ENCODE peak calls at places on chromosomes 4 and X, in five cellular contexts. E is psoas muscle, G is SK-N-SH, V is hepatocyte, K is uterus. W is an unnamed sample. For H3K27me3, the result is how much of the 10 kb centered on the place peaks cover.

GRCh38 chr4:26263165-26263564 is 57.6 kb upstream of the RBPJ start:
- DNase-seq in V (peak), E (no peak), G (peak), K (no peak), W (no peak)

GRCh38 chrX:77505227-77505626 is 58.0 kb downstream of the FGF16 start:
- DNase-seq in K (no peak), V (no peak), E (no peak), G (no peak), W (no peak)

GRCh38 chr4:135281230-135281629 is 1079.6 kb upstream of the PABPC4L start:
- DNase-seq in V (no peak), K (no peak), E (no peak), G (no peak), W (no peak)

GRCh38 chrX:9370888-9371287 is 94.0 kb upstream of the TBL1X start:
- DNase-seq in E (no peak), G (no peak), V (no peak), K (no peak), W (no peak)

GRCh38 chr4:48333587-48333986 is 7.7 kb upstream of the SLAIN2 start:
- DNase-seq in G (no peak), E (no peak), K (no peak), V (no peak), W (no peak)

GRCh38 chr4:108881190-108881589 is 118.3 kb upstream of the ETNPPL start:
- DNase-seq in K (no peak), E (no peak), G (no peak), V (no peak), W (no peak)

GRCh38 chrX:153829549-153829798 is 870 bp downstream of the PDZD4 start:
- DNase-seq in E (no peak), V (no peak), K (no peak), G (peak), W (peak)

GRCh38 chrX:39848900-39849299 is 248.9 kb downstream of the BCOR start:
- DNase-seq in V (no peak), K (peak), G (no peak), E (no peak), W (no peak)

GRCh38 chr4:140012688-140013087 is 141.3 kb downstream of the MAML3 start:
- DNase-seq in E (peak), K (peak), V (peak), G (peak), W (no peak)

GRCh38 chr4:8289151-8289750 is 19.7 kb downstream of the HTRA3 start:
- DNase-seq in G (no peak), K (no peak), V (no peak), E (peak), W (peak)

GRCh38 chr4:77152421-77152820 is 4.6 kb upstream of the CCNG2 start:
- DNase-seq in V (peak), G (no peak), E (no peak), K (no peak), W (no peak)

GRCh38 chr4:14792702-14793227 is 209.5 kb upstream of the CPEB2 start:
- DNase-seq in V (no peak), G (no peak), E (no peak), K (no peak), W (no peak)

GRCh38 chrX:67612231-67612630 is 68.4 kb downstream of the AR start:
- DNase-seq in G (no peak), V (no peak), E (no peak), K (no peak), W (no peak)

GRCh38 chr4:110120506-110120905 is 77.9 kb downstream of the ELOVL6 start:
- DNase-seq in G (no peak), K (no peak), E (no peak), V (no peak), W (no peak)

GRCh38 chr4:105895324-105895608 is at the start of gene NPNT:
- DNase-seq in V (peak), K (no peak), G (peak), E (no peak), W (peak)

GRCh38 chr4:10578027-10578426 is 106.5 kb downstream of the CLNK start:
- DNase-seq in V (no peak), K (no peak), E (no peak), G (no peak), W (no peak)

GRCh38 chr4:7199129-7199725 is 6.9 kb downstream of the SORCS2 start:
- DNase-seq in G (no peak), K (no peak), V (no peak), E (no peak), W (no peak)

GRCh38 chrX:46559062-46559461 is 13.8 kb upstream of the ZNF674 start:
- DNase-seq in E (no peak), K (no peak), G (no peak), V (no peak), W (no peak)

GRCh38 chr4:10106421-10107039 is 10.1 kb downstream of the WDR1 start:
- DNase-seq in V (peak), G (peak), E (peak), K (peak), W (no peak)

GRCh38 chrX:144946696-144947095 is 300.6 kb upstream of the SPANXN1 start:
- DNase-seq in E (no peak), G (no peak), K (no peak), V (no peak), W (no peak)

GRCh38 chrX:141619336-141619735 is 29.8 kb downstream of the SPANXA2 start:
- DNase-seq in E (no peak), G (no peak), K (no peak), V (no peak), W (no peak)

GRCh38 chr4:59825104-59825503 is 1375.0 kb upstream of the ADGRL3 start:
- DNase-seq in G (no peak), K (no peak), V (no peak), E (no peak), W (no peak)

DNA sequence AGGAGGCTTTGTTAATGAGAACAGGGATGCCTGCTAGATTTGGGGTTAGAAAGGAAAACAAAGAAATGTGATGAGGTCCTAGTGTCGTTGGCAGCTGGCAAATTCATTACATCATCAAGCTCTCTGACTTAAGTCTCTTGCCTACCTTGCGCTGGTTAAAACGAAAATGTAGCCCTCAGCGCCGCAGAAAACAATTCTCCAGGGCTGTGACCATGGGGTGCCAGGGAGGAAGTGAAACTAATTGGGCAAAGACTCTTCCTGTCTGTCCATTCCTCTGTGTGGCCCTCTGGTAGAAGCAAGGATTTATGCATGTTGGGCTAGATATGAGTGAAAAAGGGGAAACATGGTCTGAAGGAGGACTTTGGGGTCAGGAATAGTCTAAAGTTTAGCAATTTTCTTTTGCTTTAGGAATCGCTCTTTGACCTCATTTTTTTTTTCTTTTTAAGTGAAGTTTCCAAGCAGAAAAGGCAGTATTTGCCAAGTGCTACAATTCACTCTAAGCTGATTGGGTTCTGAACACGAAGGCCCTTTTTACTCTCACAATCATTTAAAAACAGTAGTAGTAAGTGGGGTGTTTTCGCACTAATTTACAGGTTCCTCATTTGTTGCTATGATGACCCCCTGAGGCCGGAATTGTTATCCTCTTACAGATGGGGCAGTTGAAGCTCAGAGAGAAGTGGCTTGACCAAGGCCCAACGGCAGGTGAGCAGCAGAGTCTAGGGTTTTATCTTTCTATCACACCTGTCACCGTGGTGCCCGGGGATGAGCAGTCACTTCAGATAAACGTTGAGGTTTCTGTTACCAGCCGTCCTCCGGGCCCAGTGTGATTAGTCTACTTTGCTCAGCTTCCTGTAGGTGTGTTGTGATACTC is 27.3 kb upstream of the CHRNA9 start:
- DNase-seq in V (no peak), K (no peak), E (no peak), G (no peak), W (peak)
- H3K4me3 ChIP-seq in V (no peak), K (no peak), E (no peak), G (no peak), W (peak)

DNA sequence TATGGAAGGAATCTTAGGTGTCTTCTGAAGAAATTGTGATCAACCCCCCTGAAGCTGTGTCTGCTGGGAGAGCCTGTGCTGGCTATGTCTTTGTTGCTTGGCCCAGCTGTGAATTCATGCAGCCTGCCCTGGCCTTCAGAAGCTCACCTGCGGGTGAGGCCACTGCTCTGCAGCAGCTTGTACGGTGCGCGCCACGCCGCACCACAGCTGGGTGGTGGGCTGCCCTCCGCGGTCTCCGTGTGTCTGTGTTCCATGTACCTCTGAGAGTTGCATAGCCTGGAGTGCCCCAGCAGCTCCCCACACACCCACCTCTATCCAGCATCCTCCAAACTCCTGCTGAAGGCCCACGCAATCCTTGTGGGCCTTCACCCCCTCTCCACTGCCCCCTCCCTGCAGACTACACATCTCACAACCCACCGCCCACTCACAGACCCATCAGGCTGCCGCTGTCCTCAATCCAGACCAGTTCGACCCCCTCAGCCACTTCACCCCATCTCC is 65.6 kb downstream of the ENPP6 start:
- DNase-seq in G (no peak), V (no peak), E (no peak), K (no peak), W (no peak)
- TF ChIP-seq CTCF in G (no peak), V (no peak), E (no peak), K (no peak), W (no peak)

GRCh38 chr4:3870567-3870962 is 104.4 kb downstream of the ADRA2C start:
- DNase-seq in V (no peak), G (no peak), E (peak), K (no peak), W (peak)

GRCh38 chr4:3868146-3868840 is 102.1 kb downstream of the ADRA2C start:
- DNase-seq in E (no peak), K (no peak), V (peak), G (no peak), W (peak)

GRCh38 chr4:3868841-3869572 is 102.8 kb downstream of the ADRA2C start:
- DNase-seq in K (no peak), E (peak), V (no peak), G (no peak), W (peak)

GRCh38 chr4:3871181-3871852 is 105.1 kb downstream of the ADRA2C start:
- DNase-seq in E (peak), V (peak), K (no peak), G (peak), W (peak)

GRCh38 chr4:3869661-3870566 is 103.7 kb downstream of the ADRA2C start:
- DNase-seq in E (peak), K (no peak), V (no peak), G (no peak), W (peak)
- H3K27me3 ChIP-seq in E (half or more), K (under half), V (under half), G (under half), W (under half)

GRCh38 chr4:186104895-186105720 is 604 bp downstream of the FAM149A start:
- DNase-seq in K (peak), V (peak), E (peak), G (peak), W (peak)
- H3K4me3 ChIP-seq in K (peak), V (peak), E (peak), G (peak), W (peak)